ENCODE peak calls at places on chromosomes 13 and 19, in six cellular contexts. W is mesendoderm, A is neuronal stem cell, U is H9, V is H1, O is mesenchymal stem cell. I is an unnamed sample.
A peak's percentile ranks its signal among the peaks of the same experiment; 100 is the strongest.

GRCh38 chr19:35458821-35459391 is 10.8 kb downstream of the FFAR2 start:
- DNase-seq in W (no peak), A (no peak), U (no peak), V (no peak), O (peak; percentile 62), I (no peak)

GRCh38 chr13:56561327-56561726 is 579.4 kb upstream of the PRR20A start:
- DNase-seq in W (peak; percentile 30), A (no peak), U (no peak), V (no peak), O (no peak), I (no peak)

GRCh38 chr19:21750586-21751128 is 16.7 kb downstream of the ZNF100 start:
- DNase-seq in W (no peak), A (no peak), U (no peak), V (no peak), O (no peak), I (no peak)

GRCh38 chr19:10142701-10143375 is 23.1 kb upstream of the EIF3G start:
- DNase-seq in W (no peak), A (no peak), U (no peak), V (no peak), O (no peak), I (no peak)

GRCh38 chr13:82070411-82070810 is 1729.5 kb upstream of the SPRY2 start:
- DNase-seq in W (no peak), A (no peak), U (no peak), V (no peak), O (no peak), I (no peak)

GRCh38 chr13:108213946-108214345 is 1.4 kb downstream of the LIG4 start:
- DNase-seq in W (no peak), A (no peak), U (no peak), V (no peak), O (peak; percentile 47), I (peak; percentile 31)

GRCh38 chr13:21657538-21657937 is 13.3 kb upstream of the FGF9 start:
- DNase-seq in W (no peak), A (no peak), U (no peak), V (no peak), O (peak; percentile 71), I (peak; percentile 94)

GRCh38 chr19:51607920-51608562 is 22.2 kb downstream of the SIGLEC5 start:
- DNase-seq in W (peak; percentile 86), A (peak; percentile 30), U (peak; percentile 81), V (peak; percentile 70), O (peak; percentile 56), I (peak; percentile 70)

GRCh38 chr19:862529-863304 is 3.3 kb downstream of the CFD start:
- DNase-seq in W (peak; percentile 86), A (peak; percentile 57), U (peak; percentile 92), V (peak; percentile 70), O (peak; percentile 60), I (peak; percentile 17)

GRCh38 chr13:35703061-35703460 is 226.6 kb upstream of the MAB21L1 start:
- DNase-seq in W (no peak), A (no peak), U (no peak), V (no peak), O (no peak), I (peak; percentile 8)

GRCh38 chr13:35818577-35819165 is 312.5 kb downstream of the DCLK1 start:
- DNase-seq in W (peak; percentile 40), A (peak; percentile 20), U (no peak), V (no peak), O (peak; percentile 12), I (peak; percentile 60)

GRCh38 chr19:5271145-5271544 is 69.5 kb downstream of the PTPRS start:
- DNase-seq in W (peak; percentile 32), A (no peak), U (no peak), V (no peak), O (peak; percentile 22), I (no peak)

GRCh38 chr13:109243311-109243951 is 543.0 kb downstream of the IRS2 start:
- DNase-seq in W (peak; percentile 84), A (no peak), U (no peak), V (no peak), O (peak; percentile 92), I (peak; percentile 91)

GRCh38 chr13:59880468-59880867 is 283.3 kb downstream of the DIAPH3 start:
- DNase-seq in W (no peak), A (no peak), U (no peak), V (no peak), O (peak; percentile 22), I (peak; percentile 28)

GRCh38 chr19:31340059-31341025 is 8.9 kb downstream of the TSHZ3 start:
- DNase-seq in W (no peak), A (no peak), U (peak; percentile 27), V (no peak), O (peak; percentile 42), I (peak; percentile 62)

GRCh38 chr19:54011507-54012211 is 20.2 kb downstream of the CACNG6 start:
- DNase-seq in W (peak; percentile 33), A (no peak), U (peak; percentile 63), V (no peak), O (no peak), I (no peak)
- H3K23ac ChIP-seq in W (peak overlapping the region; percentile 89), A (peak overlapping the region; percentile 73), U (no peak overlapping the region), V (no peak overlapping the region), O (no peak overlapping the region), I (no peak overlapping the region)

GRCh38 chr19:39065928-39066327 is 18.2 kb upstream of the ACP7 start:
- DNase-seq in W (no peak), A (no peak), U (no peak), V (no peak), O (no peak), I (no peak)
- H3K23ac ChIP-seq in W (no peak overlapping the region), A (no peak overlapping the region), U (no peak overlapping the region), V (no peak overlapping the region), O (no peak overlapping the region), I (no peak overlapping the region)

DNA sequence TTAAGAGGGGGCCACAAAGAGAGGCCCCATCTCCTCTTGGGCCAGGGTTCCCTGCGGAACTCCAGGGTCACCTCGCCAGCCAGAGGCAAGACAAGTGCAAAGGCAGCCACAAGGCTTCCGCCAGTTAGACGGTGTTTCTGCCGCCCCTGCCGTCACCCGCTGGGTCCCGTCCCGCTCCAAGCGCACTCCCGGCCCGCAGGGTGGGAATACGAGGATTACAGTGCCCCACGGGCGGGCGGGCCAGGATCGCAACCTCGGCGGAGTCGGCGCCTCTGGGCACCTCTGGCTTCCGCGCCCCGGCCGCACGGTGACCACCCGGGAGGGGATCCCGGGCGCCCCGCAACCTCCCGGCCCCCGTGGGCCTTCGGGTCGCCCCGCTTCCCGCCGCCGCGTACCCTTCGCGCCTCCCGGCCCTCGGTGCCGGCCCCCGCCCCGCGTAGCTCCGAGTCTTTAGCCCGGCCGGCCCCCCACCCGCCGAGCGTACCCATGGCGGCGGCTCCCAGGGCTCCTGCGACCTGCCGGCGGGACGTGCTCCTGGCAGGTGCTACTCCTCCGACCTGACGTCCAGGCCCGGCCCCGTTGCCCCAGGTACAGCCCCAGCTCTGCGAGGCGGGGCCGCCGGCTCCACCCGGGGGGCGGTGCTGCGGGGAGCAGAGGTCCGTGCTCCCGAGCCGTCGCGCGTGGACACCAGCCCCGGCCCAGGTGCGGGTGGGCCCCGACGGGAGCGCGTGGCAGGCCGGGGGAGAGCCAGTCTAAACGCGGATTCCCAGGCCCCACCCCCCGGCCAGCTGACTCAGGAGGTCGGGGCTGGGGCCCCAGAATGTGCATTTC is at the start of gene SLC15A1:
- DNase-seq in W (no peak), A (no peak), U (peak; percentile 51), V (no peak), O (no peak), I (no peak)
- H3K23ac ChIP-seq in W (peak within 1 kb of the TSS; percentile 59), A (peak within 1 kb of the TSS; percentile 53), U (no peak within 1 kb of the TSS), V (no peak within 1 kb of the TSS), O (peak within 1 kb of the TSS; percentile 78), I (peak within 1 kb of the TSS; percentile 1)

DNA sequence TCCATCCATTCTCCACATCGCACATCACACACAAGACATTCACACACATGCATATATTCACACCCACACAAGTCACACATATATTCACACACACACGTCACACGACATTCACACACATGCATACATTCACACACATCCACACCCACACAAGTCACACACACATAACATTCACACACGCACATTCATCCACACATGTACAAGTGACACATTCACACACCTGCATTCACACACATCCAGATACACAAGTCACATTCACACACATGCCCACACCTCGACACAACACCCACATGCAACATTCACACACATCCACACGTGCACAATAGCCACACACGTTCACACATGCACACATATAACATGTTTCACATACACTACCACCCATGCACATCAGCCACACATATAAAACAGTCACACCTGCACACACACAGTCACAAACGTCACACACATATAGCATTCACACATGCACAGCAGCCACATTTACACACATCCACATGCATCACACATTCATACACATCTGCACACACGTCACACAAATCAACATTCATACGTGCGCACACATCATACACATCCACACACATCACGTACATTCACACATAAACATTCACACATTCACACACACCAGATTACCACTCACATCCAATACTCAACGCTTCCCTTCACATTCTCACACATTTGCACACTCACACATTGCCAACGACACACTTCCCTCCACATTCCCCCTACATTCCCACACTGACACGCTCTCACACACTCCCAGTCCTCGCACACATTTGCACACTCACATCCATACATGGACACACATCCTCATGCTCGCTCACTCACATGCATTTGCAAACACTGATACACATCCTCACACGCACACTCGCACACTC is 41.0 kb downstream of the ANKRD10 start:
- DNase-seq in W (no peak), A (no peak), U (no peak), V (no peak), O (no peak), I (no peak)
- H3K23ac ChIP-seq in W (no peak overlapping the region), A (no peak overlapping the region), U (no peak overlapping the region), V (no peak overlapping the region), O (no peak overlapping the region), I (peak overlapping the region; percentile 41)

DNA sequence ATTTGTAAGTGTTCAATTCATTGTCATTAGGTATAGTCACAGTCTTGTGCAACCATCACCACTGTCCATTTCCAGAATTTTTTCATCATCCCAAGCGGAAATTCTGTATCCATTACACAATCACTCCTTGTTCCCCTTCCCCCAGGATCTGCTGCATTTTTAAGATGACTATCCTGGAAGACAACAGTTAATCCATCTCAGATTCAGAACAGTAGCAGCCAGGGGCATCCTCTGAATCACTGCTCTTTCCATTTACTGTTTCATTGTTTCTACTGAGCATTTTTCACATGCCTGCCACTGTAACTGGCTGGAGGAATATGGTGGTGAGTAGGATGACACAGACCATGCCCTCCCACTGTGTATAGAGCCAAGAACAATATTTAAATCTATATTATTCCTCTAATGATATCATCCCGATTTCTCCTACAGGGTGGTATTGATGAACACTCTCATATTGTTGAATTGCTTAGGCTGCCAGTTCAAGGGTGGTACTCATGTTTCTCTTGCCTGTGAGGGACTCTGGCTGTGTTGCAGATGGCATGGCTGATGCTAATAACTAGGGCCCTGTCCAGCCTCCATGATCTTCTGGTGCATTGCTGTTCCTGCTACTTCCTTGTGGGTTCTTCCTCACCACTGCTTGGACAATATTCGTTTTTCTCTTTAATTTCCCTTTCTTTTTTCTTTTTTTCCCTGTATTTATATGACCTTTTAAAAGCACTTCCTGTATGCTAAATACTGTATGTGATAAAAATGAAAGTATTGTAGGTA is 59.0 kb downstream of the WDFY2 start:
- DNase-seq in W (peak; percentile 89), A (no peak), U (no peak), V (no peak), O (peak; percentile 95), I (peak; percentile 91)
- H3K23ac ChIP-seq in W (no peak overlapping the region), A (no peak overlapping the region), U (no peak overlapping the region), V (no peak overlapping the region), O (no peak overlapping the region), I (peak overlapping the region; percentile 99)

GRCh38 chr19:57350877-57351805 is at the start of gene ZNF304:
- DNase-seq in W (peak; percentile 98), A (peak; percentile 90), U (peak; percentile 97), V (peak; percentile 80), O (peak; percentile 97), I (peak; percentile 95)
- H3K23ac ChIP-seq in W (no peak within 1 kb of the TSS), A (peak within 1 kb of the TSS; percentile 38), U (no peak within 1 kb of the TSS), V (no peak within 1 kb of the TSS), O (peak within 1 kb of the TSS; percentile 78), I (peak within 1 kb of the TSS; percentile 88)

DNA sequence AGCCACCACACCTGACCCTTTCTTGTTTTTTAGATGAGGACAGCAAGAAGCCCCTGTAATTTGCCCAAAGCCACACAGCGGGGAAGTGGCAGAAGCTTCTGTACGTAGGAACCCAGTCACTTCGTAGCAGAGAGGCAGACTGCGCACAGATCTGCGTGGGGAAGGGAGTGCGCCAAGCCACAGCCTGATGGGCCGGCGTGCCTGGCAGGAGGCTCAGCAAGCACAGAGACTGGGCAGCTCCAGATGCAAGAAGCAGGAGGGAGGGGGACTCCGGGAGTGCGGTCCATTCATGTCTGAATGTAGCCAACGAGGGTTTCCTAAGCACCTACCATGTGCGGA is 347 bp upstream of the TJP3 start:
- DNase-seq in W (no peak), A (no peak), U (no peak), V (no peak), O (no peak), I (no peak)
- H3K23ac ChIP-seq in W (no peak overlapping the region), A (peak overlapping the region; percentile 89), U (no peak overlapping the region), V (no peak overlapping the region), O (no peak overlapping the region), I (no peak overlapping the region)

I was measured in IMR-90.